ENCODE peak calls at places on chromosomes 4 and X, in four cellular contexts. One of them, this sample, is unnamed.

GRCh38 chr4:105451346-105451745 is 22.5 kb downstream of the PPA2 start:
- DNase-seq in Daoy: no peak
- DNase-seq in smooth muscle cell of the brain vasculature: no peak
- DNase-seq in stimulated activated CD4-positive, alpha-beta T cell treated with anti-CD3 and anti-CD28 coated beads, Interleukin-4, amount 100 ng/mL, for 48 hours: no peak
- DNase-seq in this sample: no peak

GRCh38 chr4:138686078-138686477 is 329.5 kb upstream of the NOCT start:
- DNase-seq in Daoy: no peak
- DNase-seq in smooth muscle cell of the brain vasculature: no peak
- DNase-seq in stimulated activated CD4-positive, alpha-beta T cell treated with anti-CD3 and anti-CD28 coated beads, Interleukin-4, amount 100 ng/mL, for 48 hours: no peak
- DNase-seq in this sample: no peak

GRCh38 chr4:176309046-176309445 is 10.7 kb upstream of the SPCS3 start:
- DNase-seq in Daoy: no peak
- DNase-seq in smooth muscle cell of the brain vasculature: no peak
- DNase-seq in stimulated activated CD4-positive, alpha-beta T cell treated with anti-CD3 and anti-CD28 coated beads, Interleukin-4, amount 100 ng/mL, for 48 hours: no peak
- DNase-seq in this sample: peak; percentile 59

GRCh38 chr4:122334828-122335227 is 44.0 kb upstream of the ADAD1 start:
- DNase-seq in Daoy: no peak
- DNase-seq in smooth muscle cell of the brain vasculature: no peak
- DNase-seq in stimulated activated CD4-positive, alpha-beta T cell treated with anti-CD3 and anti-CD28 coated beads, Interleukin-4, amount 100 ng/mL, for 48 hours: no peak
- DNase-seq in this sample: no peak

GRCh38 chr4:6474053-6474568 is 1.7 kb upstream of the PPP2R2C start:
- DNase-seq in Daoy: peak; percentile 28
- DNase-seq in smooth muscle cell of the brain vasculature: no peak
- DNase-seq in stimulated activated CD4-positive, alpha-beta T cell treated with anti-CD3 and anti-CD28 coated beads, Interleukin-4, amount 100 ng/mL, for 48 hours: no peak
- DNase-seq in this sample: no peak

GRCh38 chr4:5371415-5372190 is 320.3 kb downstream of the STK32B start:
- DNase-seq in Daoy: peak; percentile 91
- DNase-seq in smooth muscle cell of the brain vasculature: no peak
- DNase-seq in stimulated activated CD4-positive, alpha-beta T cell treated with anti-CD3 and anti-CD28 coated beads, Interleukin-4, amount 100 ng/mL, for 48 hours: no peak
- DNase-seq in this sample: no peak

GRCh38 chrX:74422576-74423288 is 1.4 kb downstream of the SLC16A2 start:
- DNase-seq in Daoy: peak; percentile 9
- DNase-seq in smooth muscle cell of the brain vasculature: no peak
- DNase-seq in stimulated activated CD4-positive, alpha-beta T cell treated with anti-CD3 and anti-CD28 coated beads, Interleukin-4, amount 100 ng/mL, for 48 hours: peak; percentile 2
- DNase-seq in this sample: peak; percentile 38

GRCh38 chr4:6855692-6856297 is 53.8 kb upstream of the TBC1D14 start:
- DNase-seq in Daoy: no peak
- DNase-seq in smooth muscle cell of the brain vasculature: no peak
- DNase-seq in stimulated activated CD4-positive, alpha-beta T cell treated with anti-CD3 and anti-CD28 coated beads, Interleukin-4, amount 100 ng/mL, for 48 hours: no peak
- DNase-seq in this sample: peak; percentile 68

GRCh38 chrX:107485019-107485418 is 35.6 kb downstream of the FRMPD3 start:
- DNase-seq in Daoy: no peak
- DNase-seq in smooth muscle cell of the brain vasculature: no peak
- DNase-seq in stimulated activated CD4-positive, alpha-beta T cell treated with anti-CD3 and anti-CD28 coated beads, Interleukin-4, amount 100 ng/mL, for 48 hours: no peak
- DNase-seq in this sample: no peak

GRCh38 chrX:11929476-11929875 is 171.4 kb downstream of the MSL3 start:
- DNase-seq in Daoy: peak; percentile 2
- DNase-seq in smooth muscle cell of the brain vasculature: no peak
- DNase-seq in stimulated activated CD4-positive, alpha-beta T cell treated with anti-CD3 and anti-CD28 coated beads, Interleukin-4, amount 100 ng/mL, for 48 hours: no peak
- DNase-seq in this sample: no peak

GRCh38 chrX:66110112-66110511 is 53.9 kb upstream of the HEPH start:
- DNase-seq in Daoy: no peak
- DNase-seq in smooth muscle cell of the brain vasculature: no peak
- DNase-seq in stimulated activated CD4-positive, alpha-beta T cell treated with anti-CD3 and anti-CD28 coated beads, Interleukin-4, amount 100 ng/mL, for 48 hours: no peak
- DNase-seq in this sample: peak; percentile 7

GRCh38 chr4:66590488-66591215 is 920.4 kb upstream of the EPHA5 start:
- DNase-seq in Daoy: no peak
- DNase-seq in smooth muscle cell of the brain vasculature: no peak
- DNase-seq in stimulated activated CD4-positive, alpha-beta T cell treated with anti-CD3 and anti-CD28 coated beads, Interleukin-4, amount 100 ng/mL, for 48 hours: no peak
- DNase-seq in this sample: no peak